ENCODE peak calls at places on chromosomes 4 and X, in ten cellular contexts. K is CD8-positive, alpha-beta T cell; B is cardiac muscle cell; N is colonic mucosa; Y is heart left ventricle; P is CD4-positive, alpha-beta T cell; I is spleen; J is SJSA1; L is tibial artery; C is pancreas. A is an unnamed sample.

GRCh38 chrX:18542131-18542530 is 116.7 kb downstream of the CDKL5 start:
- DNase-seq in K (no peak), B (no peak), N (no peak), Y (no peak), P (no peak), I (no peak), J (no peak), L (no peak), C (no peak), A (no peak)

GRCh38 chr4:3322059-3322550 is 29.3 kb downstream of the RGS12 start:
- DNase-seq in K (no peak), B (peak; percentile 72), N (peak; percentile 15), Y (no peak), P (no peak), I (peak; percentile 47), J (no peak), L (peak; percentile 48), C (peak; percentile 43), A (peak; percentile 54)

GRCh38 chr4:138775485-138775884 is 240.1 kb upstream of the NOCT start:
- DNase-seq in K (no peak), B (no peak), N (no peak), Y (no peak), P (no peak), I (no peak), J (no peak), L (no peak), C (no peak), A (no peak)

GRCh38 chr4:14262221-14262620 is 634.7 kb upstream of the BOD1L1 start:
- DNase-seq in K (no peak), B (no peak), N (no peak), Y (no peak), P (no peak), I (no peak), J (no peak), L (no peak), C (no peak), A (no peak)

GRCh38 chr4:82372502-82372873 is 1.3 kb downstream of the HNRNPD start:
- DNase-seq in K (peak; percentile 11), B (peak; percentile 75), N (peak; percentile 66), Y (peak; percentile 46), P (peak; percentile 27), I (peak; percentile 79), J (no peak), L (no peak), C (peak; percentile 59), A (no peak)

GRCh38 chr4:112515278-112516075 is 503 bp downstream of the NEUROG2 start:
- DNase-seq in K (no peak), B (peak; percentile 65), N (no peak), Y (no peak), P (no peak), I (no peak), J (no peak), L (no peak), C (peak; percentile 72), A (peak; percentile 55)

GRCh38 chrX:46737462-46737861 is 21.5 kb downstream of the SLC9A7 start:
- DNase-seq in K (no peak), B (no peak), N (no peak), Y (no peak), P (no peak), I (no peak), J (no peak), L (no peak), C (no peak), A (no peak)

GRCh38 chrX:77597090-77597489 is 149.9 kb downstream of the FGF16 start:
- DNase-seq in K (no peak), B (peak; percentile 2), N (no peak), Y (no peak), P (no peak), I (no peak), J (no peak), L (no peak), C (no peak), A (no peak)

GRCh38 chr4:156829194-156829593 is 142.4 kb downstream of the PDGFC start:
- DNase-seq in K (no peak), B (no peak), N (no peak), Y (no peak), P (no peak), I (no peak), J (no peak), L (peak; percentile 72), C (no peak), A (peak; percentile 56)

GRCh38 chrX:155544886-155545285 is 67.9 kb downstream of the TMLHE start:
- DNase-seq in K (no peak), B (no peak), N (no peak), Y (no peak), P (no peak), I (no peak), J (no peak), L (no peak), C (no peak), A (no peak)

GRCh38 chrX:51847463-51847862 is 46.0 kb upstream of the MAGED1 start:
- DNase-seq in K (no peak), B (no peak), N (no peak), Y (no peak), P (no peak), I (no peak), J (no peak), L (no peak), C (no peak), A (no peak)

GRCh38 chrX:109774706-109775105 is 41.6 kb upstream of the ACSL4 start:
- DNase-seq in K (no peak), B (no peak), N (no peak), Y (no peak), P (no peak), I (no peak), J (no peak), L (no peak), C (no peak), A (no peak)

GRCh38 chr4:159768011-159768410 is 665.1 kb downstream of the RAPGEF2 start:
- DNase-seq in K (no peak), B (no peak), N (no peak), Y (no peak), P (no peak), I (no peak), J (no peak), L (no peak), C (no peak), A (no peak)

GRCh38 chr4:15765910-15766703 is 12.0 kb upstream of the CD38 start:
- DNase-seq in K (peak; percentile 33), B (no peak), N (peak; percentile 27), Y (no peak), P (peak; percentile 25), I (no peak), J (no peak), L (no peak), C (no peak), A (no peak)

GRCh38 chrX:14819766-14820165 is 53.1 kb downstream of the FANCB start:
- DNase-seq in K (no peak), B (no peak), N (no peak), Y (no peak), P (no peak), I (no peak), J (no peak), L (no peak), C (no peak), A (no peak)
- H3K27ac ChIP-seq in K (no peak overlapping the region), B (no peak overlapping the region), N (no peak overlapping the region), Y (no peak overlapping the region), P (no peak overlapping the region), I (peak overlapping the region; percentile 47), J (no peak overlapping the region), L (no peak overlapping the region), C (no peak overlapping the region), A (no peak overlapping the region)

DNA sequence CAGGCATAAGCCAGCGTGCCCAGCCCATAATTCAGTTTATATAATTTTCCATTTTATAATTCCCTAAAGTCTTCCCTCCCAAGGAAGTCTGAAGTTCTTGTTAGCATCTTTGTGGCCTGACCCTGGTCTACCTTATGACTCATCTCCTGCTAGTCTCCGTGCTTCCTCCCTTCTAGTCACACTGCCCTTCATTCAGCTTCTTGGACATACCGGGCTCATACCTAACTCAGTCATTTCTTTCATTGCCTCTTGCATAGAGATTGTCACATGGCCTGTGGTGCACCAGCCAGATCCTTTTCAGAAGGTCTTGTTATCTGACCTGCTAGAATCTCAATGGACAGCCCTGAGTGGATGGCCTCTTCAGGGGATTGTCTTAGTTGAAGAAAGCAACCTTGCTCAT is 22.8 kb upstream of the MAML3 start:
- DNase-seq in K (no peak), B (no peak), N (no peak), Y (no peak), P (no peak), I (no peak), J (no peak), L (no peak), C (no peak), A (no peak)
- H3K27ac ChIP-seq in K (no peak overlapping the region), B (no peak overlapping the region), N (no peak overlapping the region), Y (no peak overlapping the region), P (no peak overlapping the region), I (no peak overlapping the region), J (no peak overlapping the region), L (no peak overlapping the region), C (no peak overlapping the region), A (no peak overlapping the region)

DNA sequence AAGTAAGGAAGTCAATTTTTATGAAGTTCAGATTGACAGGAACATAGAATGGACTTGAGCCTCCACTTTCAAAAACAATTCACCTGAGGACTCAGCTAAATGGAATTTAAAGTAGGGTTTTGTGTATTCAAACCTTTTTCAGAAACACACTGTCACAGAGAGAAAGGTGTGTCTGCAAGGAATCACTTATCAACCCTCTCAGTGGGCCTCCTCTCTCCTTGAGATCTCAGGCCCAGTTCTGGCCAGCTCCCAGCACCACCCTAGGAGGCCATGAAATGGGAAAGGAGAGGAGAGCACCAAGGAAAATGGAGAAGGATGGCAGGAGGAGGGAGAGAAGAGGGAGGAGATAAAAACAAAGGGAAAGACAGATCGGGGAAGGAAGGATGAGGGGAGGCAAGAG is 28.6 kb downstream of the TMEM255A start:
- DNase-seq in K (no peak), B (no peak), N (no peak), Y (no peak), P (no peak), I (no peak), J (no peak), L (no peak), C (no peak), A (no peak)
- H3K27ac ChIP-seq in K (no peak overlapping the region), B (no peak overlapping the region), N (no peak overlapping the region), Y (no peak overlapping the region), P (no peak overlapping the region), I (no peak overlapping the region), J (no peak overlapping the region), L (no peak overlapping the region), C (no peak overlapping the region), A (no peak overlapping the region)

GRCh38 chr4:20486433-20486832 is 213.8 kb upstream of the PACRGL start:
- DNase-seq in K (no peak), B (no peak), N (no peak), Y (no peak), P (no peak), I (no peak), J (no peak), L (no peak), C (no peak), A (no peak)

GRCh38 chr4:20490734-20491133 is 209.5 kb upstream of the PACRGL start:
- DNase-seq in K (no peak), B (peak; percentile 24), N (no peak), Y (no peak), P (no peak), I (no peak), J (no peak), L (no peak), C (no peak), A (peak; percentile 67)

GRCh38 chr4:20483416-20483815 is 216.8 kb upstream of the PACRGL start:
- DNase-seq in K (no peak), B (no peak), N (no peak), Y (no peak), P (no peak), I (no peak), J (no peak), L (no peak), C (no peak), A (no peak)

GRCh38 chr4:20487852-20488251 is 212.4 kb upstream of the PACRGL start:
- DNase-seq in K (no peak), B (no peak), N (no peak), Y (no peak), P (no peak), I (no peak), J (no peak), L (no peak), C (no peak), A (no peak)

GRCh38 chr4:20487446-20487845 is 212.8 kb upstream of the PACRGL start:
- DNase-seq in K (no peak), B (no peak), N (no peak), Y (no peak), P (no peak), I (no peak), J (no peak), L (no peak), C (no peak), A (no peak)
- H3K27ac ChIP-seq in K (no peak overlapping the region), B (no peak overlapping the region), N (no peak overlapping the region), Y (no peak overlapping the region), P (no peak overlapping the region), I (no peak overlapping the region), J (no peak overlapping the region), L (no peak overlapping the region), C (no peak overlapping the region), A (no peak overlapping the region)

A was measured in right cardiac atrium.